ENCODE peak calls at places on chromosomes 5 and 9, in four cellular contexts. J is CD8-positive, alpha-beta T cell; G is A673; U is endodermal cell. Y is an unnamed sample. For H3K4me1, the result is how much of the 10 kb centered on the place peaks cover.

GRCh38 chr5:96432245-96433065 is 593 bp downstream of the PCSK1 start:
- DNase-seq in G (peak), J (no peak), U (peak), Y (peak)

GRCh38 chr5:991472-992267 is 16.9 kb upstream of the NKD2 start:
- DNase-seq in U (peak), J (no peak), G (no peak), Y (no peak)

GRCh38 chr9:126151031-126151670 is 175.5 kb upstream of the MVB12B start:
- DNase-seq in J (no peak), G (peak), U (no peak), Y (no peak)

GRCh38 chr5:108636135-108636888 is 111.4 kb upstream of the FER start:
- DNase-seq in U (no peak), G (no peak), J (no peak), Y (no peak)

GRCh38 chr5:59621477-59621876 is 272.0 kb downstream of the PDE4D start:
- DNase-seq in G (no peak), U (no peak), J (no peak), Y (no peak)

GRCh38 chr9:27126682-27127081 is 17.7 kb downstream of the TEK start:
- DNase-seq in J (no peak), U (no peak), G (no peak), Y (peak)

GRCh38 chr9:106752581-106752980 is 110.4 kb upstream of the ZNF462 start:
- DNase-seq in U (peak), J (no peak), G (no peak), Y (no peak)

GRCh38 chr9:2919347-2919746 is 75.5 kb upstream of the PUM3 start:
- DNase-seq in U (no peak), G (no peak), J (no peak), Y (no peak)

GRCh38 chr5:98827161-98827560 is 53.7 kb downstream of the RGMB start:
- DNase-seq in J (no peak), U (no peak), G (peak), Y (no peak)

GRCh38 chr5:24401767-24402166 is 243.0 kb downstream of the CDH10 start:
- DNase-seq in U (no peak), G (peak), J (no peak), Y (no peak)

GRCh38 chr5:76804266-76804665 is 14.6 kb upstream of the F2RL1 start:
- DNase-seq in J (no peak), U (no peak), G (no peak), Y (no peak)

DNA sequence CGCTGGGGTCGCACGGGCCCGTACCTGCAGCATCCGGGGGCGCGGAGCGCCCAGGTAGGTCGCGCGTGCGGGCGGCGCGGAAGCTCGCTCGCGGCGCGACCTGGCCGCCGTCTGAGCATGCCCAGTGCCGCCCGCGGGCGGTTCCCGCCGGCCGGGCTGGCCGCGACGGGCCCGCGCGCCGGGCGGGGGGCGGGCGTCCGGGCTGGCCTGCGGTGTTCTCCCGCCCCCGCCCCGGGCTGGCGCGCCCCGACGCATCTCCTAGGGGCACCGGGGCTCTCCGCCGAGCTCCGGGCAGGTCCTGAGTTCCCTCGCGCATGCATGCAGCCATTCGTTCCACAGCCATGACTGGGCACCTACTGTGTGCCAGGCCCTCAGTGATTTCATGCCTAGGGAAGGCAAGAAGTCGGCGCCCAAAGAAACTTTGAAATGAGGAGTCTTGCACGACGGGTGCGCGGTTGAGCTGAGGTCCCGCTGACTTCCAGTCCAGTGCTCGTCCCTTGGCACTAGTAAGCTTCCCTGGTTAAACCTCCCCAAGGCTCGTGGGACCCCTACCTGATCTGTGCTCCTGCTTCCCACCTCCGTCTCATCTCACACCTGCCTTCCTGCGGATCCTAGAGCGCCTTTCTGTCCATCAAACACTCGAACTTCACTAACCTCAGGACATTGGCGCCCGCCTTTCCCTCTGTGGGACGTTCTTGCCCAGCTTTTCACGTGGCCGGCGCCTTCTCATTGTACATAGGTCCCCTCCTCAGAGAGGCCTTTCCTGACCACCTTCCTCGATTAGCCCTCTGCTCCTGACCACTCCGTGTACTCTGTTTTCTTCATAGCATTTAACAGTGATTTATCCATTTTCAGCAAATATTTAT is at the start of gene PTPN3:
- DNase-seq in G (no peak), U (peak), J (no peak), Y (peak)
- H3K4me3 ChIP-seq in G (peak), U (peak), J (no peak), Y (peak)

DNA sequence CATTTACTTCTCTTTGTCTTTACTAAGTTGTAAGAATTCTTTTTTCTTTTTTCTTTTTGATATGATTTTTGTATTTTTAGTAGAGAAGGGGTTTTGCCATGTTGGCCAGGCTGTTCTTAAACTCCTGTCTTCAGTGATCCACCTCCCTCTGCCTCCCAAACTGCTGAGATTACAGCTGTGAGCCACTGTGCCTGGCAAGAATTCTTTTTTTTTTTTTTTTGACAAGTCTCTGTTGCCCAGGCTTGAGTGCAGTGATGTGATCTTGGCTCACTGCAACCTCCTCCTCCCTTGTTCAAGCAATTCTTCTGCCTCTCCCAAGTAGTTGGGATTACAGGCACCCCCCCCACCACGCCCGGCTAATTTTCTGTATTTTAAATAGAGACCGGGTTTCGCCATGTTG is 9.9 kb downstream of the NPM1 start:
- DNase-seq in J (no peak), G (no peak), U (peak), Y (no peak)
- H3K4me1 ChIP-seq in J (under half), G (under half), U (under half), Y (under half)

GRCh38 chr9:116550728-116551436 is 136.2 kb upstream of the TRIM32 start:
- DNase-seq in U (no peak), J (no peak), G (no peak), Y (peak)
- H3K4me3 ChIP-seq in U (no peak), J (no peak), G (no peak), Y (no peak)

DNA sequence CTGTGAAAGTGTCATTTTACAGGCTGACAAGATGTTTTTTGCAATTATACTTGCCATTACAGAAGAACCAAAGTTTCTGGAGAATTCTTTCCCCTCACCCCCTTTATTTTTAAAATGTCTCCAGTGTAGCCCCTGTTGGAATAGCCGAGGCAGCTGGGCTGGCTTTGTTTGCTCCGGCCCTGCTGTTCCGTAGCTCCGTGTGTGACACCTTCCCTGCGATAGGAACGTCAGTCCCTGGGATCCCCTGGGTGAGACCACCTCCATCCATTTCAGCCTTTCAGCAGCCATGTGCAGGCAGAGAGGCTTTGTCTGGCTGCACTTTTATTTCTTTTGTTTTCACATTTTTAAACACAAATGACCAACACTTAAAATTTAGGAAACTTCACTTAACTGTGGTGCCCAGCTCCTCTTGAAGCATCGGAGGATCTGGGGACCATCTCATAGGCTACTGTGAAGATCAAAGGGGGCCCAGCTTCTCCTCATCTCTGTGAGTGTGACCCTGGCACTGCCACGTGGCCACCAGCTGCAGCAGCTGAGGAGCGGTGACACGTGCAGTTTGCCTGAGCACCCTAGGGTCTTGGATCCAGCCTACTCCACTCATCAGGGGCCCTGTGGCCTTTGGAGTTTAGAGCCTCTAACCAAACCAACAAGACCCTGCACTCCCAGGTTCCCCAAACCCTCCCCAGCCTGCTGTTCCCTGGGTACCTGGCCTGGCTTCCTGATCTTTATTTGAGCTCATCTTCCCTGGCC is 125.7 kb upstream of the RAPGEF1 start:
- DNase-seq in G (no peak), U (no peak), J (no peak), Y (no peak)
- H3K4me1 ChIP-seq in G (under half), U (under half), J (under half), Y (under half)

GRCh38 chr5:18992264-18992663 is 995.7 kb downstream of the CDH18 start:
- DNase-seq in G (no peak), J (no peak), U (no peak), Y (no peak)
- H3K4me3 ChIP-seq in G (no peak), J (no peak), U (no peak), Y (no peak)

DNA sequence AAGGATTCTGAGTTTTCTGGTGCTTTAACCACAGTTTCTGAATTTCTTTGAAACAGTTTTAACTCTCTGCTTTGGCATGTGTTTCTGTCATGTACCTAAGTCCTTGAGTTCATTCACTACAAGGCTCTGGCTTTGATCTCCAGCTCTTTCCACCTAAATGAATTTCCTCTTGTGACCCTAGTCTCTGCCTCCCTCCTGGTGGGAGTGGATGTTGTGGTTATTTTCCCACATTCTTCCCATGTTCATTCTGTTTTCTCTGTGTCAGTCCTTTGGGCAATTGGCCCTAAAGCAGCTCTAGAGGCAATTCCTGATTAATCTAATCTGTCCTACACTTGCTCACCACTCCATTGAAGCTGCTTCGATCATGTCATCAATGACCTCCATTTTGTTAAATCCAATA is 28.4 kb upstream of the DPYSL3 start:
- DNase-seq in J (no peak), G (no peak), U (no peak), Y (no peak)
- H3K4me1 ChIP-seq in J (under half), G (under half), U (under half), Y (under half)

Y was measured in right cardiac atrium.